ENCODE peak calls at places on chromosomes 16 and 17, in eight cellular contexts. J, P, T, I, R, C, G and O are unnamed samples.

GRCh38 chr17:77476920-77477805 is 336.4 kb downstream of the SEC14L1 start:
- DNase-seq in J (peak; percentile 45), P (no peak), T (peak; percentile 69), I (no peak), R (no peak), C (no peak), G (no peak), O (no peak)

GRCh38 chr17:34703533-34703932 is 124.2 kb downstream of the TMEM132E start:
- DNase-seq in J (peak; percentile 37), P (peak; percentile 96), T (peak; percentile 18), I (no peak), R (no peak), C (no peak), G (peak; percentile 25), O (no peak)

GRCh38 chr17:16976686-16977550 is 5.0 kb upstream of the TNFRSF13B start:
- DNase-seq in J (no peak), P (no peak), T (no peak), I (no peak), R (no peak), C (no peak), G (no peak), O (no peak)

GRCh38 chr16:82364690-82365089 is 194.7 kb upstream of the MPHOSPH6 start:
- DNase-seq in J (no peak), P (no peak), T (no peak), I (no peak), R (no peak), C (no peak), G (no peak), O (no peak)

GRCh38 chr16:1194665-1195392 is 30.2 kb downstream of the TPSG1 start:
- DNase-seq in J (peak; percentile 24), P (peak; percentile 67), T (no peak), I (no peak), R (no peak), C (no peak), G (no peak), O (no peak)

GRCh38 chr16:81873843-81874752 is 95.0 kb downstream of the PLCG2 start:
- DNase-seq in J (peak; percentile 51), P (peak; percentile 75), T (peak; percentile 30), I (peak; percentile 69), R (no peak), C (no peak), G (peak; percentile 62), O (peak; percentile 73)

GRCh38 chr17:21361020-21361809 is 14.9 kb upstream of the KCNJ12 start:
- DNase-seq in J (no peak), P (no peak), T (no peak), I (no peak), R (no peak), C (no peak), G (no peak), O (no peak)

GRCh38 chr16:48609453-48610023 is 442 bp downstream of the N4BP1 start:
- DNase-seq in J (peak; percentile 56), P (peak; percentile 86), T (peak; percentile 74), I (peak; percentile 82), R (no peak), C (no peak), G (peak; percentile 68), O (peak; percentile 70)

GRCh38 chr17:64393000-64393402 is 2.3 kb upstream of the PECAM1 start:
- DNase-seq in J (no peak), P (no peak), T (no peak), I (no peak), R (no peak), C (no peak), G (no peak), O (peak; percentile 28)
- H3K4me1 ChIP-seq in J (no peaks in the 10 kb centered on the region), P (no peaks in the 10 kb centered on the region), T (peaks cover 6% of the 10 kb centered on the region), I (peaks cover 38% of the 10 kb centered on the region), R (no peaks in the 10 kb centered on the region), C (no peaks in the 10 kb centered on the region), G (no peaks in the 10 kb centered on the region), O (no peaks in the 10 kb centered on the region)

GRCh38 chr17:81388091-81388611 is 7.1 kb upstream of the BAHCC1 start:
- DNase-seq in J (no peak), P (no peak), T (no peak), I (no peak), R (no peak), C (no peak), G (peak; percentile 29), O (no peak)
- H3K4me1 ChIP-seq in J (peaks cover 14% of the 10 kb centered on the region), P (peaks cover 61% of the 10 kb centered on the region), T (peaks cover 74% of the 10 kb centered on the region), I (peaks cover 57% of the 10 kb centered on the region), R (no peaks in the 10 kb centered on the region), C (peaks cover 69% of the 10 kb centered on the region), G (no peaks in the 10 kb centered on the region), O (peaks cover 47% of the 10 kb centered on the region)

GRCh38 chr17:5680766-5681165 is 96.5 kb upstream of the NLRP1 start:
- DNase-seq in J (no peak), P (no peak), T (no peak), I (no peak), R (no peak), C (no peak), G (no peak), O (no peak)
- H3K4me1 ChIP-seq in J (no peaks in the 10 kb centered on the region), P (no peaks in the 10 kb centered on the region), T (no peaks in the 10 kb centered on the region), I (no peaks in the 10 kb centered on the region), R (peaks cover 8% of the 10 kb centered on the region), C (no peaks in the 10 kb centered on the region), G (no peaks in the 10 kb centered on the region), O (no peaks in the 10 kb centered on the region)

GRCh38 chr16:30655815-30656347 is 2.4 kb upstream of the FBRS start:
- DNase-seq in J (no peak), P (no peak), T (no peak), I (no peak), R (no peak), C (no peak), G (no peak), O (no peak)
- H3K4me1 ChIP-seq in J (peaks cover 18% of the 10 kb centered on the region), P (peaks cover 16% of the 10 kb centered on the region), T (peaks cover 53% of the 10 kb centered on the region), I (peaks cover 39% of the 10 kb centered on the region), R (peaks cover 3% of the 10 kb centered on the region), C (peaks cover 19% of the 10 kb centered on the region), G (no peaks in the 10 kb centered on the region), O (peaks cover 27% of the 10 kb centered on the region)

DNA sequence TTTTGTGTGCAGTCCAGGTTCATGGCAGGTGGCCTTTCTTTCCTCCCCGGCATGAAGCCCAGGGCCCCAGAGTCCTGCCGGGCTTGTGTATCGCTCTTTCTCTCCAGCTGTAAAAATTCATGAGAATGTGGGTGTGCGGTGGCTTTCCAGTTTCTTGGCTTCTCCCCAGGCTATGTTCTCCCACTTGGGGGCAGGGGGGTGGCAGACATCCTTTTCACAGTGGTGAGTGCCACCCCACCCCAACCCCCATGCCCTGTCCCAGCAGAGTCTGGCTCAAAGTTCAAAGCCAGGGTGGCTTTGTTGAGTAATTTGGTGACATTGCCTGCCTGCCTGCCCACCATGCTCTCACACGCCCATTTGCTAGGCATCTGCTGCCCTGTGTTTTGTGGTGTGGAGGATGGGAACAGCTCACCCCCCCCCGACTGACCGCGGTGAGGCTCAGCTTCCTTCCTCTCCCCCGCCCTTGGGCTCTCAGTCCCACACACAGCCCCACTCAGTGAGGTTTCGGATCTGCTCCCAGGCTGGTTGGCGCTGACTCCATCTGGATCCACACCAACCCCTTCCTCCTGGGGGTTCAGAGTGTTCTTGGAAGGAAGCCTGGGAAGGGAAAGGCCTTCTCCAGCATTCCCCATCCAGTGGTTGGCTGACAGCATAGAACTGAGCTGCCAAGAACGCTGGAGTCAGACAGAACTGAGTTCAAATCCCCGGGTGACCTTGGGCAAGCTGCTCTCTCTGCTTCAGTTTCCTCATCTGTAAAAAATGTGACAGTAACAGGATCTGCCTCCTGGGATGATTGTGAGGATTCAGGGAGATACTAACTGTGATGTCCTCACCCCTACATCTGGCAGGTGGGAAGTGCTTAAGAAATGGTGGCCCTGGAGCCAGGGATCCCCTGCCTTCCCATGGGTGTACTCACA is 36.1 kb downstream of the CHD9 start:
- DNase-seq in J (peak; percentile 79), P (peak; percentile 23), T (peak; percentile 93), I (peak; percentile 87), R (no peak), C (no peak), G (peak; percentile 83), O (peak; percentile 89)
- H3K4me1 ChIP-seq in J (peaks cover 28% of the 10 kb centered on the region), P (peaks cover 35% of the 10 kb centered on the region), T (peaks cover 82% of the 10 kb centered on the region), I (peaks cover 82% of the 10 kb centered on the region), R (peaks cover 26% of the 10 kb centered on the region), C (no peaks in the 10 kb centered on the region), G (no peaks in the 10 kb centered on the region), O (peaks cover 74% of the 10 kb centered on the region)